ENCODE peak calls at places on chromosomes 3 and 15, in four cellular contexts. One of them, this sample, is unnamed.

GRCh38 chr3:141410408-141410807 is 42.1 kb downstream of the ZBTB38 start:
- DNase-seq in hepatic stellate cell: no peak
- DNase-seq in naive thymus-derived CD8-positive, alpha-beta T cell: no peak
- DNase-seq in GM04504: no peak
- DNase-seq in this sample: no peak

GRCh38 chr15:68197661-68198437 is 7.3 kb downstream of the CALML4 start:
- DNase-seq in hepatic stellate cell: no peak
- DNase-seq in naive thymus-derived CD8-positive, alpha-beta T cell: no peak
- DNase-seq in GM04504: no peak
- DNase-seq in this sample: no peak

GRCh38 chr3:120489421-120489820 is 38.6 kb upstream of the FSTL1 start:
- DNase-seq in hepatic stellate cell: no peak
- DNase-seq in GM04504: no peak
- DNase-seq in naive thymus-derived CD8-positive, alpha-beta T cell: no peak
- DNase-seq in this sample: no peak

GRCh38 chr3:159144891-159145290 is 343.0 kb downstream of the MFSD1 start:
- DNase-seq in naive thymus-derived CD8-positive, alpha-beta T cell: no peak
- DNase-seq in hepatic stellate cell: no peak
- DNase-seq in GM04504: no peak
- DNase-seq in this sample: no peak

GRCh38 chr15:51499379-51499976 is 123.1 kb downstream of the DMXL2 start:
- DNase-seq in naive thymus-derived CD8-positive, alpha-beta T cell: no peak
- DNase-seq in GM04504: peak; percentile 6
- DNase-seq in hepatic stellate cell: peak; percentile 36
- DNase-seq in this sample: no peak

GRCh38 chr3:136671921-136672320 is 80.3 kb downstream of the STAG1 start:
- DNase-seq in GM04504: peak; percentile 52
- DNase-seq in hepatic stellate cell: peak; percentile 27
- DNase-seq in naive thymus-derived CD8-positive, alpha-beta T cell: no peak
- DNase-seq in this sample: peak; percentile 8

GRCh38 chr15:56931674-56932507 is 13.4 kb downstream of the TCF12 start:
- DNase-seq in hepatic stellate cell: no peak
- DNase-seq in naive thymus-derived CD8-positive, alpha-beta T cell: no peak
- DNase-seq in GM04504: no peak
- DNase-seq in this sample: no peak

GRCh38 chr15:28890711-28891495 is 5.1 kb downstream of the APBA2 start:
- DNase-seq in naive thymus-derived CD8-positive, alpha-beta T cell: peak; percentile 41
- DNase-seq in GM04504: no peak
- DNase-seq in hepatic stellate cell: no peak
- DNase-seq in this sample: no peak

GRCh38 chr3:65342084-65342683 is 654.4 kb upstream of the ADAMTS9 start:
- DNase-seq in hepatic stellate cell: peak; percentile 9
- DNase-seq in GM04504: no peak
- DNase-seq in naive thymus-derived CD8-positive, alpha-beta T cell: no peak
- DNase-seq in this sample: no peak

GRCh38 chr15:99212401-99212800 is 37.0 kb downstream of the TTC23 start:
- DNase-seq in hepatic stellate cell: peak; percentile 67
- DNase-seq in naive thymus-derived CD8-positive, alpha-beta T cell: no peak
- DNase-seq in GM04504: no peak
- DNase-seq in this sample: no peak

GRCh38 chr15:60397772-60398445 is at the start of gene ANXA2:
- DNase-seq in naive thymus-derived CD8-positive, alpha-beta T cell: peak; percentile 73
- DNase-seq in GM04504: peak; percentile 80
- DNase-seq in hepatic stellate cell: peak; percentile 89
- DNase-seq in this sample: no peak

GRCh38 chr15:33135355-33135781 is 59.1 kb downstream of the FMN1 start:
- DNase-seq in naive thymus-derived CD8-positive, alpha-beta T cell: no peak
- DNase-seq in hepatic stellate cell: no peak
- DNase-seq in GM04504: no peak
- DNase-seq in this sample: no peak

GRCh38 chr3:141051641-141052569 is 758 bp downstream of the SPSB4 start:
- DNase-seq in GM04504: peak; percentile 7
- DNase-seq in naive thymus-derived CD8-positive, alpha-beta T cell: no peak
- DNase-seq in hepatic stellate cell: no peak
- DNase-seq in this sample: no peak

GRCh38 chr15:37135225-37135624 is 34.9 kb upstream of the MEIS2 start:
- DNase-seq in hepatic stellate cell: no peak
- DNase-seq in naive thymus-derived CD8-positive, alpha-beta T cell: no peak
- DNase-seq in GM04504: no peak
- DNase-seq in this sample: no peak

GRCh38 chr15:74040115-74040850 is 42.1 kb downstream of the GOLGA6A start:
- DNase-seq in naive thymus-derived CD8-positive, alpha-beta T cell: no peak
- DNase-seq in hepatic stellate cell: peak; percentile 98
- DNase-seq in GM04504: peak; percentile 97
- DNase-seq in this sample: peak; percentile 43

GRCh38 chr3:120028271-120029047 is 65.8 kb downstream of the GSK3B start:
- DNase-seq in GM04504: no peak
- DNase-seq in naive thymus-derived CD8-positive, alpha-beta T cell: no peak
- DNase-seq in hepatic stellate cell: no peak
- DNase-seq in this sample: no peak

GRCh38 chr3:183815565-183815943 is 9.8 kb downstream of the MAP6D1 start:
- DNase-seq in GM04504: no peak
- DNase-seq in naive thymus-derived CD8-positive, alpha-beta T cell: no peak
- DNase-seq in hepatic stellate cell: no peak
- DNase-seq in this sample: no peak

GRCh38 chr15:69576035-69576526 is 123.5 kb downstream of the RPLP1 start:
- DNase-seq in hepatic stellate cell: peak; percentile 40
- DNase-seq in GM04504: no peak
- DNase-seq in naive thymus-derived CD8-positive, alpha-beta T cell: peak; percentile 54
- DNase-seq in this sample: no peak

GRCh38 chr3:143002083-143002712 is 828 bp downstream of the U2SURP start:
- DNase-seq in hepatic stellate cell: no peak
- DNase-seq in naive thymus-derived CD8-positive, alpha-beta T cell: peak; percentile 14
- DNase-seq in GM04504: no peak
- DNase-seq in this sample: no peak

GRCh38 chr15:71278989-71279756 is 163.9 kb downstream of the THSD4 start:
- DNase-seq in naive thymus-derived CD8-positive, alpha-beta T cell: no peak
- DNase-seq in GM04504: peak; percentile 78
- DNase-seq in hepatic stellate cell: peak; percentile 54
- DNase-seq in this sample: peak; percentile 84

GRCh38 chr3:109369510-109369909 is 32.2 kb upstream of the DPPA4 start:
- DNase-seq in GM04504: no peak
- DNase-seq in hepatic stellate cell: no peak
- DNase-seq in naive thymus-derived CD8-positive, alpha-beta T cell: no peak
- DNase-seq in this sample: no peak

GRCh38 chr15:89136818-89137772 is 48.8 kb downstream of the ABHD2 start:
- DNase-seq in hepatic stellate cell: peak; percentile 49
- DNase-seq in GM04504: peak; percentile 42
- DNase-seq in naive thymus-derived CD8-positive, alpha-beta T cell: peak; percentile 1
- DNase-seq in this sample: no peak

GRCh38 chr15:26525096-26525495 is 247.8 kb downstream of the GABRB3 start:
- DNase-seq in naive thymus-derived CD8-positive, alpha-beta T cell: no peak
- DNase-seq in hepatic stellate cell: no peak
- DNase-seq in GM04504: no peak
- DNase-seq in this sample: no peak

GRCh38 chr15:29698030-29698701 is 124.1 kb downstream of the TJP1 start:
- DNase-seq in hepatic stellate cell: peak; percentile 47
- DNase-seq in GM04504: no peak
- DNase-seq in naive thymus-derived CD8-positive, alpha-beta T cell: no peak
- DNase-seq in this sample: peak; percentile 68

GRCh38 chr3:102068327-102068726 is 219.0 kb downstream of the NFKBIZ start:
- DNase-seq in naive thymus-derived CD8-positive, alpha-beta T cell: no peak
- DNase-seq in hepatic stellate cell: no peak
- DNase-seq in GM04504: no peak
- DNase-seq in this sample: no peak

GRCh38 chr3:173932624-173933023 is 535.1 kb downstream of the NLGN1 start:
- DNase-seq in hepatic stellate cell: peak; percentile 7
- DNase-seq in GM04504: peak; percentile 37
- DNase-seq in naive thymus-derived CD8-positive, alpha-beta T cell: no peak
- DNase-seq in this sample: peak; percentile 33

GRCh38 chr15:39403674-39404117 is 177.2 kb upstream of the THBS1 start:
- DNase-seq in naive thymus-derived CD8-positive, alpha-beta T cell: no peak
- DNase-seq in hepatic stellate cell: peak; percentile 22
- DNase-seq in GM04504: no peak
- DNase-seq in this sample: peak; percentile 67

GRCh38 chr3:112061152-112061551 is 25.0 kb upstream of the C3orf52 start:
- DNase-seq in GM04504: no peak
- DNase-seq in hepatic stellate cell: peak; percentile 24
- DNase-seq in naive thymus-derived CD8-positive, alpha-beta T cell: no peak
- DNase-seq in this sample: no peak

GRCh38 chr3:143287403-143287802 is 167.8 kb downstream of the CHST2 start:
- DNase-seq in GM04504: no peak
- DNase-seq in naive thymus-derived CD8-positive, alpha-beta T cell: no peak
- DNase-seq in hepatic stellate cell: no peak
- DNase-seq in this sample: no peak

GRCh38 chr3:36993326-36994283 is at the start of gene MLH1:
- DNase-seq in hepatic stellate cell: peak; percentile 92
- DNase-seq in GM04504: peak; percentile 100
- DNase-seq in naive thymus-derived CD8-positive, alpha-beta T cell: peak; percentile 99
- DNase-seq in this sample: peak; percentile 100

GRCh38 chr3:131075632-131076328 is 49.1 kb downstream of the NEK11 start:
- DNase-seq in naive thymus-derived CD8-positive, alpha-beta T cell: no peak
- DNase-seq in hepatic stellate cell: no peak
- DNase-seq in GM04504: no peak
- DNase-seq in this sample: no peak

GRCh38 chr15:89211678-89212170 is 9.7 kb downstream of the RLBP1 start:
- DNase-seq in naive thymus-derived CD8-positive, alpha-beta T cell: no peak
- DNase-seq in GM04504: no peak
- DNase-seq in hepatic stellate cell: no peak
- DNase-seq in this sample: no peak

GRCh38 chr3:182755308-182756106 is 37.8 kb upstream of the ATP11B start:
- DNase-seq in GM04504: no peak
- DNase-seq in naive thymus-derived CD8-positive, alpha-beta T cell: no peak
- DNase-seq in hepatic stellate cell: peak; percentile 35
- DNase-seq in this sample: no peak

GRCh38 chr3:152835311-152836102 is 576 bp downstream of the P2RY1 start:
- DNase-seq in GM04504: no peak
- DNase-seq in hepatic stellate cell: peak; percentile 12
- DNase-seq in naive thymus-derived CD8-positive, alpha-beta T cell: no peak
- DNase-seq in this sample: peak; percentile 15

GRCh38 chr3:45441570-45442313 is 53.4 kb downstream of the LARS2 start:
- DNase-seq in GM04504: peak; percentile 88
- DNase-seq in hepatic stellate cell: no peak
- DNase-seq in naive thymus-derived CD8-positive, alpha-beta T cell: no peak
- DNase-seq in this sample: no peak

GRCh38 chr3:110667216-110667615 is 404.4 kb upstream of the NECTIN3 start:
- DNase-seq in hepatic stellate cell: no peak
- DNase-seq in GM04504: no peak
- DNase-seq in naive thymus-derived CD8-positive, alpha-beta T cell: no peak
- DNase-seq in this sample: no peak

GRCh38 chr15:69854521-69855171 is 243.1 kb downstream of the TLE3 start:
- DNase-seq in hepatic stellate cell: peak; percentile 71
- DNase-seq in GM04504: peak; percentile 24
- DNase-seq in naive thymus-derived CD8-positive, alpha-beta T cell: no peak
- DNase-seq in this sample: peak; percentile 10

This sample was measured in HS-5.